ENCODE peak calls at places on chromosomes 1 and 21, in five cellular contexts. X is cardiac fibroblast, R is AG09319, O is heart left ventricle, I is nephron progenitor cell. T is an unnamed sample.

GRCh38 chr1:165633624-165634023 is 2.6 kb downstream of the MGST3 start:
- DNase-seq in X (peak), R (no peak), I (no peak), O (no peak), T (no peak)

GRCh38 chr1:117669572-117669971 is 63.7 kb downstream of the TENT5C start:
- DNase-seq in X (no peak), I (no peak), O (no peak), R (no peak), T (no peak)

GRCh38 chr1:214511639-214511998 is 39.8 kb downstream of the PTPN14 start:
- DNase-seq in O (no peak), I (no peak), R (no peak), X (no peak), T (no peak)

GRCh38 chr1:6770727-6771567 is 14.3 kb upstream of the CAMTA1 start:
- DNase-seq in X (peak), R (no peak), O (no peak), I (peak), T (no peak)

GRCh38 chr1:210446479-210446878 is 117.8 kb downstream of the HHAT start:
- DNase-seq in R (no peak), O (no peak), X (no peak), I (no peak), T (no peak)

GRCh38 chr1:59046730-59047157 is 250.2 kb upstream of the FGGY start:
- DNase-seq in O (no peak), I (no peak), X (peak), R (no peak), T (no peak)

GRCh38 chr1:202374077-202374476 is 25.6 kb downstream of the PPP1R12B start:
- DNase-seq in I (no peak), R (no peak), X (no peak), O (no peak), T (no peak)

GRCh38 chr1:201624741-201625646 is 86.1 kb downstream of the NAV1 start:
- DNase-seq in O (no peak), X (peak), R (peak), I (no peak), T (no peak)

GRCh38 chr1:91578320-91579109 is 77.9 kb downstream of the CDC7 start:
- DNase-seq in R (no peak), I (no peak), O (no peak), X (no peak), T (no peak)

GRCh38 chr1:155909894-155910293 is 1.3 kb downstream of the RIT1 start:
- DNase-seq in I (no peak), X (peak), R (no peak), O (no peak), T (no peak)

GRCh38 chr1:6459850-6460265 is 6.1 kb downstream of the TNFRSF25 start:
- DNase-seq in X (no peak), O (no peak), I (no peak), R (no peak), T (no peak)

GRCh38 chr1:2961661-2962060 is 59.6 kb upstream of the ACTRT2 start:
- DNase-seq in R (no peak), X (no peak), O (no peak), I (no peak), T (no peak)

GRCh38 chr21:19529031-19529430 is 1125.4 kb upstream of the TMPRSS15 start:
- DNase-seq in R (no peak), I (no peak), X (no peak), O (no peak), T (no peak)

GRCh38 chr1:152034654-152035405 is 2.0 kb downstream of the S100A11 start:
- DNase-seq in R (peak), X (peak), O (peak), I (peak), T (peak)

GRCh38 chr1:69567847-69568434 is at the start of gene LRRC7:
- DNase-seq in O (no peak), X (no peak), R (no peak), I (peak), T (peak)

GRCh38 chr1:98030483-98030882 is 109.6 kb upstream of the DPYD start:
- DNase-seq in I (no peak), X (no peak), O (no peak), R (no peak), T (no peak)

GRCh38 chr1:182754915-182755314 is 34.7 kb upstream of the NPL start:
- DNase-seq in O (no peak), X (no peak), I (no peak), R (no peak), T (no peak)

GRCh38 chr1:206693029-206693428 is 8.3 kb downstream of the MAPKAPK2 start:
- DNase-seq in X (peak), R (no peak), I (no peak), O (peak), T (no peak)

GRCh38 chr1:33683913-33684312 is 180.0 kb upstream of the HMGB4 start:
- DNase-seq in O (no peak), I (no peak), R (peak), X (no peak), T (no peak)

GRCh38 chr1:27568247-27569087 is 35.5 kb downstream of the AHDC1 start:
- DNase-seq in O (peak), X (peak), R (peak), I (peak), T (peak)

GRCh38 chr21:8991088-8991907 is 1530.1 kb upstream of the TPTE start:
- DNase-seq in X (no peak), R (no peak), O (no peak), I (no peak), T (no peak)

GRCh38 chr1:19113362-19114092 is 96.5 kb downstream of the UBR4 start:
- DNase-seq in I (peak), X (peak), R (no peak), O (no peak), T (peak)

GRCh38 chr1:51316113-51316763 is 14.1 kb downstream of the TTC39A start:
- DNase-seq in I (no peak), R (no peak), O (no peak), X (no peak), T (no peak)

GRCh38 chr1:52400131-52400530 is 4.1 kb downstream of the ORC1 start:
- DNase-seq in O (no peak), X (no peak), R (no peak), I (no peak), T (no peak)

GRCh38 chr21:42561742-42562141 is 48.1 kb downstream of the SLC37A1 start:
- DNase-seq in X (no peak), R (no peak), O (no peak), I (peak), T (peak)

GRCh38 chr1:172292840-172293239 is 127.6 kb upstream of the C1orf105 start:
- DNase-seq in O (no peak), R (no peak), I (no peak), X (no peak), T (no peak)
- TF ChIP-seq CTCF in O (no peak), R (no peak), I (no peak), X (no peak), T (no peak)

GRCh38 chr1:41583658-41584570 is 99.4 kb upstream of the EDN2 start:
- DNase-seq in X (no peak), O (no peak), I (no peak), R (no peak), T (no peak)
- TF ChIP-seq CTCF in X (no peak), O (no peak), I (no peak), R (no peak), T (no peak)

GRCh38 chr1:20485527-20486456 is at the start of gene CAMK2N1:
- DNase-seq in O (peak), X (peak), R (no peak), I (peak), T (peak)

GRCh38 chr1:20484526-20485462 is 1.2 kb downstream of the CAMK2N1 start:
- DNase-seq in I (peak), R (no peak), X (peak), O (no peak), T (peak)

GRCh38 chr1:20483098-20483832 is 2.7 kb downstream of the CAMK2N1 start:
- DNase-seq in X (no peak), R (no peak), I (no peak), O (no peak), T (no peak)

GRCh38 chr1:20481643-20482498 is 4.1 kb downstream of the CAMK2N1 start:
- DNase-seq in R (no peak), X (no peak), O (no peak), I (no peak), T (no peak)

DNA sequence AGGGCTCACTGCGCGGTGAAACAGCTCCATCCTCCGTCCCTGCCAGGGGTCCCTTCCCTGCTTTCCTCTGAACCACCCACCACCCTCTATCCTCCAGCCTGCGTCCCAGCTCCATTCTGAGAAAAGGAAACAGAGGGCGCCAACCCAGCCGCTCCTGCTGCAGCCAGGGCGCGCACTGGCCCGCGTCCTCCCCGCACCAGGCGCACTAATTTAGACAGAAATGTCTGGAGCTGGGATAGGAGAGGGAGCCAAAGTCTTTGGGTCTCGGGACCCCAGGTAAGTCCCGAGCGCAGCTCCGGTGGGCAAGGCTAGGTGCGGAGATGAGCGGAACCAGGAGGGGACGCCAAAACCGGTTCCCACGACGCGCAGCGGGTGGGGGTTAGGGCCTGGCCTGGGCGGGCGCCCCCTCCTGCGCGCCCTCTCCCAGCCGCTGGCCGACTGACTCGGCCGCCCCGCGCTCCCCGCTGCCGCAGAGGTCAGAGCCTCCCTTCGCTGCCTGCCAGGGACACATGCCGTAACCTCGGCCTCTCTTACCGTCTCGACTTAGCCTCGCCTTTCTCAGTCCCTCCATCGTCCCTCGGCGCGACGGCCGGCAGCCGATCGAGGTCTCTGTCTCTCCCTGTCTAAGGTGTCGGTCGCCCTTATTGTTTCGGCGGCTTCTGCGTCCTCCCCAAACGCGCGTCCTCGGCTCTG is 2.0 kb downstream of the CAMK2N1 start:
- DNase-seq in X (peak), R (no peak), O (no peak), I (peak), T (peak)
- TF ChIP-seq CTCF in X (no peak), R (peak), O (no peak), I (no peak), T (no peak)

GRCh38 chr1:87335175-87335992 is 6.7 kb downstream of the LMO4 start:
- DNase-seq in O (peak), R (no peak), X (peak), I (peak), T (peak)
- TF ChIP-seq CTCF in O (peak), R (no peak), X (no peak), I (no peak), T (no peak)

DNA sequence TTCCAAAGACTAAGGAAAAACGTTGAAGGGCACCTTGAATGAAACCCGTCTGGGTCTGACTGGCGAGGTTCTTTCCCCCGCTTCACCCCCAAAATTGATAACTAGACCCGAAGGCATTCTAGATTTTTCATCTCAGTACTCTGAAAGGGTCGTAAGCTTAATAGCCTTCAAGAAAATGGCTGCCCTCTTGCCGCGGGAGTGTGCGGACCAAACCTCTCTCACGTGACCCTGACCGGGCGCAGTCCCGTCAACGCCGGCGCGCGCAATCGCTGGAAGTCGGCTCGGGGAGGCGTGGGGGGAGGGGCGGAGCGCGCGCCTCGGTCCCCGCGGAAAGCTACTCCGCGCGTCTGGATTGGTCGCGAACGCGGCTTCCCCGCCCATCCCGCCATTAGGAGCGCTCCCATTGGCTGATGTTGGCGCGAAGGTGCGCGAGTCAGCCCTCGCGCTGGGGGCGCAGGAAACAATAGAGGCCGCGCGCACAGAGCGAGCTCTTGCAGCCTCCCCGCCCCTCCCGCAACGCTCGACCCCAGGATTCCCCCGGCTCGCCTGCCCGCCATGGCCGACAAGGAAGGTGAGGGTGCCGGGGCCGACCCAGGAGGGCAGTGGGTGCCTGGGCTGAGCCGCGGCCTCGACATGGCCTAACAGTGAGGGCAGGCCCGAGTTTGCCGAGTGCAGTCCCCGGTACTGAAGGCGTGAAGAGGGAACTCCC is at the start of gene RBBP4:
- DNase-seq in I (peak), O (peak), R (peak), X (peak), T (peak)
- TF ChIP-seq CTCF in I (no peak), O (no peak), R (no peak), X (no peak), T (no peak)

GRCh38 chr1:216563096-216563495 is 139.8 kb upstream of the USH2A start:
- DNase-seq in R (no peak), O (no peak), I (no peak), X (no peak), T (no peak)

GRCh38 chr1:216562383-216562782 is 139.1 kb upstream of the USH2A start:
- DNase-seq in X (no peak), R (no peak), I (no peak), O (no peak), T (no peak)

GRCh38 chr1:216566809-216567208 is 143.6 kb upstream of the USH2A start:
- DNase-seq in O (no peak), R (no peak), I (no peak), X (peak), T (no peak)
- TF ChIP-seq CTCF in O (no peak), R (peak), I (no peak), X (peak), T (no peak)

DNA sequence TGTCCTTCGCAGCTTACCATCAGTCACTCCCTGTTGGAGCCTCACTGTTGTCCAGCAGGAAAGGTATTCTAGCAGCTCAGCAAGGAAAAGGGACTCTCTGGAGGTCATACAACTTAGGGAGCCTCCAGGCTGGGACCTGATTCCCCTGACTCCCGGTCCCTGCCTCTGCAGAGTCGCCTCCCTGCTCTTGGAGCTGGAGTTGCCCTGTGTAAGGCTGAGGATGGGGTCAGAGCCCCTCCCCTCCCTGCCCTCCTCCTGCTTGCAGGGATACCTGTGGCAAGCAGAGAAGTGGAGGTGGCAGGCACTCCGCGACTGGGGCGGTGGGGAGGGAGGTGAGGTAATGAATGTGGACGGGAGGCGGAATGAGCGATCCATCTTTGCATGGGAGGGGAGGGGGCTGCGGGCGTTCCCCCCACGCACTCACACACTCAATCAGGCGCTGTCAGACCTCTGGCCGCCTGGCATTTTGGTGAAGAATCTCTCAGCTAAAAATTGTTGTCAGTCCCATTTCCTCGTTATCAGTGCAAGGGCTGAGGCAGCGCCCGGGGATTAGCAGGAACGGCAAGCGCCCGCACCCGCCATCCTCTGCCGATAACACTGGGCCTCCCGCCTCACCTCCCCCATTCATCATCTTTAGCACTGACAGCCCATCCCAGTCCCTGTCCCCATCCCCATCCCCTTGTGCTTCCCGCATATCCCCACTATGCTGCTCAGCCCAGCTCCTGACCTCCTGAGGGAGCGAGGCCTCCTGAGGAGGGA is 64.3 kb downstream of the TMEM53 start:
- DNase-seq in I (peak), O (no peak), X (no peak), R (no peak), T (no peak)
- TF ChIP-seq CTCF in I (no peak), O (no peak), X (no peak), R (no peak), T (no peak)

DNA sequence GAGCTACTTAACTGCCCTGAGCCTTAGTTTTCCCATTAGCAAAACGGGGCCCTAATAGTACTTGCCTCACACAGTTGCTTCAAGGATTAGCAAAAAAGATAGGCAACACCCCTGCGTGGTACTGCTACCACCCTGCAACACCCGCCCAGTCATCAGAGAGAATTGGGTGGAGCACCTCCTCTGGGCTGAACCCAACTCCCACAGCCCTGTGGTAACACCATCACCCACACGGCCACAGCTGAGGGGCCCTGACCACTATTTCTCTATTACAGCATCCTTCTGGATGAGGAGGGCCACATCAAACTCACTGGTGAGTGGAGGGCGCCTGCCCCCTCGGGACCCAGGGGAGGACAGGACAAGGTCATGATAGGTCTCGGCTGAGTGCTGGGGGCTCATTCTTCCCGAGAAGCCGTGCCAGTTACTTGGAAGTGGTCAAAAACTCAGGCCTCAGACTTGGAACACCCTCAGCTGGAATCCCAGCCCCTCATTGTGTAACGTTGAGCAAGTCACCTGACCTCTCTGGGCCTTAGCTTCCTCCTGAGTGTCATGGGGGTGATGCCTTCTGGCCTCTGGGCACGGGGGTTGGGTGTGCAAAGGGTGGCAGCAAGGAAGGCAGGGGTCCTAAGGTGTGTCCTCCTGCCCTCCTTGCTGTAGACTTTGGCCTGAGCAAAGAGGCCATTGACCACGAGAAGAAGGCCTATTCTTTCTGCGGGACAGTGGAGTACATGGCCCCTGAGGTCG is 24.6 kb downstream of the RPS6KA1 start:
- DNase-seq in I (no peak), R (no peak), X (no peak), O (no peak), T (no peak)
- TF ChIP-seq CTCF in I (no peak), R (no peak), X (no peak), O (no peak), T (no peak)

T was measured in glutamatergic neuron.